ENCODE peak calls at places on chromosomes 13 and 19, in seven cellular contexts. M is heart left ventricle, P is heart right ventricle, W is right lobe of liver, G is DND-41, B is foreskin keratinocyte, D is adipocyte. U is an unnamed sample.

GRCh38 chr13:98293103-98293502 is 116.0 kb upstream of the RNF113B start:
- DNase-seq in M (no peak), P (no peak), W (no peak), G (no peak), B (no peak), D (peak; percentile 33), U (no peak)

GRCh38 chr19:18637644-18638630 is 1.1 kb downstream of the KLHL26 start:
- DNase-seq in M (no peak), P (no peak), W (no peak), G (peak; percentile 21), B (no peak), D (no peak), U (no peak)

GRCh38 chr13:34044041-34044440 is 226.1 kb downstream of the RFC3 start:
- DNase-seq in M (no peak), P (no peak), W (no peak), G (no peak), B (peak; percentile 75), D (peak; percentile 83), U (no peak)

GRCh38 chr13:47399599-47399998 is 502.7 kb upstream of the HTR2A start:
- DNase-seq in M (no peak), P (no peak), W (no peak), G (no peak), B (no peak), D (no peak), U (no peak)

GRCh38 chr19:38190793-38191192 is 33.2 kb downstream of the DPF1 start:
- DNase-seq in M (no peak), P (no peak), W (no peak), G (no peak), B (no peak), D (no peak), U (no peak)

GRCh38 chr13:66586489-66586888 is 643.6 kb downstream of the PCDH9 start:
- DNase-seq in M (no peak), P (no peak), W (no peak), G (no peak), B (no peak), D (no peak), U (no peak)

GRCh38 chr19:49667473-49667872 is 1.7 kb downstream of the BCL2L12 start:
- DNase-seq in M (no peak), P (no peak), W (no peak), G (no peak), B (no peak), D (no peak), U (no peak)

GRCh38 chr19:18513868-18514267 is 8.0 kb downstream of the ELL start:
- DNase-seq in M (peak; percentile 70), P (peak; percentile 73), W (peak; percentile 49), G (no peak), B (no peak), D (no peak), U (peak; percentile 83)

GRCh38 chr19:54609356-54609791 is 15.9 kb downstream of the LILRA1 start:
- DNase-seq in M (no peak), P (no peak), W (no peak), G (no peak), B (no peak), D (no peak), U (peak; percentile 41)

GRCh38 chr13:26772531-26772930 is 11.9 kb upstream of the GPR12 start:
- DNase-seq in M (no peak), P (no peak), W (peak; percentile 52), G (no peak), B (no peak), D (no peak), U (no peak)

GRCh38 chr19:7887408-7888144 is 734 bp upstream of the LRRC8E start:
- DNase-seq in M (no peak), P (no peak), W (no peak), G (no peak), B (no peak), D (no peak), U (no peak)

GRCh38 chr19:5954293-5954692 is 23.6 kb downstream of the RANBP3 start:
- DNase-seq in M (no peak), P (no peak), W (no peak), G (no peak), B (no peak), D (no peak), U (no peak)

GRCh38 chr19:5953034-5953589 is 24.8 kb downstream of the RANBP3 start:
- DNase-seq in M (no peak), P (no peak), W (no peak), G (no peak), B (no peak), D (no peak), U (no peak)

GRCh38 chr19:5952193-5953033 is 25.5 kb downstream of the RANBP3 start:
- DNase-seq in M (no peak), P (no peak), W (no peak), G (no peak), B (no peak), D (no peak), U (no peak)

GRCh38 chr19:5955638-5955935 is 22.4 kb downstream of the RANBP3 start:
- DNase-seq in M (no peak), P (no peak), W (no peak), G (no peak), B (no peak), D (no peak), U (no peak)

GRCh38 chr19:5953680-5954213 is 24.2 kb downstream of the RANBP3 start:
- DNase-seq in M (no peak), P (no peak), W (no peak), G (no peak), B (no peak), D (no peak), U (peak; percentile 49)
- H3K4me1 ChIP-seq in M (peaks cover 99% of the 10 kb centered on the region), P (peaks cover 76% of the 10 kb centered on the region), W (no peaks in the 10 kb centered on the region), G (peaks cover 32% of the 10 kb centered on the region), B (no peaks in the 10 kb centered on the region), D (peaks cover 31% of the 10 kb centered on the region), U (peaks cover 37% of the 10 kb centered on the region)

GRCh38 chr19:12284226-12284625 is 10.5 kb downstream of the ZNF44 start:
- DNase-seq in M (no peak), P (no peak), W (no peak), G (no peak), B (no peak), D (no peak), U (no peak)
- H3K4me1 ChIP-seq in M (peaks cover 21% of the 10 kb centered on the region), P (peaks cover 13% of the 10 kb centered on the region), W (no peaks in the 10 kb centered on the region), G (peaks cover 5% of the 10 kb centered on the region), B (peaks cover 5% of the 10 kb centered on the region), D (peaks cover 9% of the 10 kb centered on the region), U (peaks cover 3% of the 10 kb centered on the region)

GRCh38 chr13:50126378-50127016 is 111.3 kb downstream of the KCNRG start:
- DNase-seq in M (no peak), P (no peak), W (no peak), G (peak; percentile 29), B (no peak), D (peak; percentile 43), U (no peak)
- H3K4me1 ChIP-seq in M (peaks cover 58% of the 10 kb centered on the region), P (peaks cover 46% of the 10 kb centered on the region), W (no peaks in the 10 kb centered on the region), G (peaks cover 41% of the 10 kb centered on the region), B (peaks cover 3% of the 10 kb centered on the region), D (peaks cover 50% of the 10 kb centered on the region), U (no peaks in the 10 kb centered on the region)

GRCh38 chr13:71621152-71622124 is 245.6 kb downstream of the DACH1 start:
- DNase-seq in M (no peak), P (no peak), W (no peak), G (no peak), B (no peak), D (no peak), U (no peak)
- H3K4me1 ChIP-seq in M (peaks cover 13% of the 10 kb centered on the region), P (peaks cover 6% of the 10 kb centered on the region), W (no peaks in the 10 kb centered on the region), G (no peaks in the 10 kb centered on the region), B (no peaks in the 10 kb centered on the region), D (peaks cover 4% of the 10 kb centered on the region), U (no peaks in the 10 kb centered on the region)

GRCh38 chr19:1258707-1259205 is 10.4 kb downstream of the MIDN start:
- DNase-seq in M (no peak), P (no peak), W (no peak), G (no peak), B (no peak), D (no peak), U (no peak)

GRCh38 chr19:1257475-1258160 is 9.2 kb downstream of the MIDN start:
- DNase-seq in M (no peak), P (no peak), W (no peak), G (no peak), B (no peak), D (no peak), U (no peak)

GRCh38 chr19:1258161-1258492 is 9.7 kb downstream of the MIDN start:
- DNase-seq in M (no peak), P (no peak), W (no peak), G (no peak), B (no peak), D (no peak), U (no peak)

GRCh38 chr19:1255186-1256161 is 7.1 kb downstream of the MIDN start:
- DNase-seq in M (no peak), P (no peak), W (no peak), G (no peak), B (no peak), D (no peak), U (no peak)

DNA sequence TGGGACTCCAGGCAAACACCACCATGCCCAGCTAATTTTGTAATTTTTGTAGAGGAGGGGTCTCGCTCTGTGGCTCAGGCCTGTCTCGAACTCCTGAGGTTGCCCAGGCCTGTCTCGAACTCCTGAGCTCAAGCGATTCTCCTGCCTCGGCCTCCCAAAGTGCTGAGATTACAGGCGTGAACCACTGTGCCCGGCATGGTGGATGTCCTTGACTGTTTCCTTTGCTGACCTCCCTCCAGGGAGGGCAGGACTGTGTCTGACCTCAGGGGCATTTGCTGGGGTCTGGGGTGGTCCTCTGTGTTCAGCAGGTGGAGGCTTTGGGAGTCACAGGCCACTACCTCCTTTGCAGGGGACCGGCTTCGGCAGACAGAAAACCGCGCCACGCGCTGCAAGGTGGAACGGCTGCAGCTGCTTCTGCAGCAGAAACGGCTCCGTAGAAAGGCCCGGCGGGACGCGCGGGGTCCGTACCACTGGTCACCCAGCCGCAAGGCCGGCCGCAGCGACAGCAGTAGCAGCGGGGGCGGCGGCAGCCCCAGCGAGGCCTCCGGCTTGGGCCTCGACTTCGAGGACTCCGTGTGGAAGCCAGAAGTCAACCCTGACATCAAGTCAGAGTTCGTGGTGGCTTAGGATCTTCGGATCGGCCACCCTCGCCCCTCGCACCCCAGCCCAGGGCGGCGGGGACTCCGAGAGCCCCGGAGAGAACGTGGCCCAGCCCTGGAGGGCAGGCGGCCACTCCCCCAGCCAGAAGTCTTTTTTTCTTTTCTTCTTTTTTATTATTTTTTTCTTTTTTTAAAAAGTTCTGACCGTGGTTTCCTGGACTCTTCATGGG is 8.5 kb downstream of the MIDN start:
- DNase-seq in M (no peak), P (no peak), W (no peak), G (no peak), B (no peak), D (peak; percentile 0), U (no peak)
- H3K4me1 ChIP-seq in M (peaks cover 97% of the 10 kb centered on the region), P (peaks cover 91% of the 10 kb centered on the region), W (peaks cover 5% of the 10 kb centered on the region), G (peaks cover 85% of the 10 kb centered on the region), B (peaks cover 11% of the 10 kb centered on the region), D (peaks cover 63% of the 10 kb centered on the region), U (peaks cover 16% of the 10 kb centered on the region)